ENCODE peak calls at places on chromosomes 11 and 22, in six cellular contexts. B, K, R, Z, F and C are unnamed samples.

GRCh38 chr11:69012092-69013008 is 696 bp downstream of the MRGPRF start:
- DNase-seq in B (peak), K (no peak), R (no peak), Z (peak), F (peak), C (no peak)

GRCh38 chr11:94749367-94749766 is 18.8 kb upstream of the AMOTL1 start:
- DNase-seq in B (no peak), K (no peak), R (no peak), Z (no peak), F (no peak), C (no peak)

GRCh38 chr22:39745789-39746188 is 147.8 kb downstream of the ENTHD1 start:
- DNase-seq in B (no peak), K (no peak), R (no peak), Z (no peak), F (no peak), C (no peak)

GRCh38 chr11:133107753-133108152 is 424.5 kb downstream of the OPCML start:
- DNase-seq in B (no peak), K (no peak), R (no peak), Z (no peak), F (no peak), C (no peak)

GRCh38 chr11:34789196-34789834 is 126.9 kb downstream of the APIP start:
- DNase-seq in B (no peak), K (no peak), R (no peak), Z (peak), F (no peak), C (no peak)

GRCh38 chr22:23066200-23067022 is 3.9 kb upstream of the GNAZ start:
- DNase-seq in B (no peak), K (no peak), R (peak), Z (no peak), F (no peak), C (no peak)

GRCh38 chr11:73972620-73973449 is 9.8 kb downstream of the UCP2 start:
- DNase-seq in B (no peak), K (no peak), R (no peak), Z (no peak), F (no peak), C (no peak)

GRCh38 chr11:75386912-75387311 is 12.4 kb upstream of the RPS3 start:
- DNase-seq in B (no peak), K (no peak), R (no peak), Z (no peak), F (no peak), C (no peak)

GRCh38 chr22:32693102-32693501 is 108.4 kb upstream of the TIMP3 start:
- DNase-seq in B (no peak), K (no peak), R (no peak), Z (no peak), F (no peak), C (no peak)

GRCh38 chr11:121488641-121489040 is 35.9 kb upstream of the SORL1-AS1 start:
- DNase-seq in B (no peak), K (no peak), R (no peak), Z (no peak), F (no peak), C (no peak)

GRCh38 chr11:110971110-110971509 is 258.9 kb upstream of the ARHGAP20 start:
- DNase-seq in B (peak), K (no peak), R (no peak), Z (peak), F (peak), C (no peak)

GRCh38 chr11:73198677-73199076 is 19.4 kb upstream of the P2RY2 start:
- DNase-seq in B (no peak), K (no peak), R (peak), Z (no peak), F (peak), C (no peak)

GRCh38 chr22:30425616-30426394 is at the start of gene MTFP1:
- DNase-seq in B (peak), K (no peak), R (peak), Z (peak), F (peak), C (no peak)

GRCh38 chr11:40140560-40140959 is 1318.9 kb downstream of the LRRC4C start:
- DNase-seq in B (no peak), K (no peak), R (no peak), Z (no peak), F (no peak), C (no peak)

GRCh38 chr11:97956904-97957303 is 1063.8 kb upstream of the CNTN5 start:
- DNase-seq in B (no peak), K (no peak), R (no peak), Z (no peak), F (no peak), C (no peak)

GRCh38 chr22:25067851-25068421 is 115.4 kb downstream of the KIAA1671 start:
- DNase-seq in B (no peak), K (no peak), R (peak), Z (no peak), F (no peak), C (peak)

GRCh38 chr11:64003807-64004589 is 17.8 kb downstream of the OTUB1 start:
- DNase-seq in B (no peak), K (no peak), R (no peak), Z (no peak), F (no peak), C (no peak)

GRCh38 chr22:42179616-42180015 is 49.0 kb upstream of the CYP2D6 start:
- DNase-seq in B (peak), K (peak), R (no peak), Z (peak), F (peak), C (peak)

GRCh38 chr11:16169541-16169940 is 186.8 kb downstream of the SOX6 start:
- DNase-seq in B (no peak), K (no peak), R (no peak), Z (peak), F (peak), C (no peak)

GRCh38 chr22:31585161-31585859 is 76.7 kb downstream of the PISD start:
- DNase-seq in B (peak), K (no peak), R (peak), Z (peak), F (peak), C (peak)

GRCh38 chr11:45988922-45989321 is 66.5 kb downstream of the LARGE2 start:
- DNase-seq in B (no peak), K (no peak), R (no peak), Z (no peak), F (no peak), C (no peak)

GRCh38 chr22:45831394-45831793 is 145.6 kb downstream of the WNT7B start:
- DNase-seq in B (peak), K (no peak), R (no peak), Z (peak), F (peak), C (no peak)

GRCh38 chr11:90243534-90243933 is 20.7 kb upstream of the CHORDC1 start:
- DNase-seq in B (no peak), K (no peak), R (no peak), Z (no peak), F (no peak), C (no peak)

GRCh38 chr11:109236696-109237095 is 185.3 kb upstream of the C11orf87 start:
- DNase-seq in B (peak), K (no peak), R (no peak), Z (no peak), F (peak), C (no peak)

GRCh38 chr11:121566279-121567168 is 113.8 kb upstream of the SORL1-AS1 start:
- DNase-seq in B (no peak), K (no peak), R (no peak), Z (no peak), F (no peak), C (no peak)

GRCh38 chr11:76086713-76087635 is 119.3 kb downstream of the WNT11 start:
- DNase-seq in B (peak), K (peak), R (no peak), Z (peak), F (peak), C (peak)

GRCh38 chr11:78400701-78401100 is 16.9 kb downstream of the GAB2 start:
- DNase-seq in B (no peak), K (no peak), R (no peak), Z (no peak), F (no peak), C (no peak)

GRCh38 chr11:2084721-2085120 is 54.5 kb downstream of the IGF2 start:
- DNase-seq in B (no peak), K (no peak), R (no peak), Z (no peak), F (no peak), C (no peak)

GRCh38 chr11:120224872-120225371 is 14.1 kb downstream of the OAF start:
- DNase-seq in B (no peak), K (no peak), R (no peak), Z (no peak), F (no peak), C (no peak)

GRCh38 chr11:107472966-107473365 is 15.3 kb upstream of the CWF19L2 start:
- DNase-seq in B (no peak), K (no peak), R (no peak), Z (no peak), F (no peak), C (no peak)

GRCh38 chr22:40628354-40629042 is 8.0 kb downstream of the MRTFA start:
- DNase-seq in B (peak), K (no peak), R (no peak), Z (peak), F (peak), C (no peak)

DNA sequence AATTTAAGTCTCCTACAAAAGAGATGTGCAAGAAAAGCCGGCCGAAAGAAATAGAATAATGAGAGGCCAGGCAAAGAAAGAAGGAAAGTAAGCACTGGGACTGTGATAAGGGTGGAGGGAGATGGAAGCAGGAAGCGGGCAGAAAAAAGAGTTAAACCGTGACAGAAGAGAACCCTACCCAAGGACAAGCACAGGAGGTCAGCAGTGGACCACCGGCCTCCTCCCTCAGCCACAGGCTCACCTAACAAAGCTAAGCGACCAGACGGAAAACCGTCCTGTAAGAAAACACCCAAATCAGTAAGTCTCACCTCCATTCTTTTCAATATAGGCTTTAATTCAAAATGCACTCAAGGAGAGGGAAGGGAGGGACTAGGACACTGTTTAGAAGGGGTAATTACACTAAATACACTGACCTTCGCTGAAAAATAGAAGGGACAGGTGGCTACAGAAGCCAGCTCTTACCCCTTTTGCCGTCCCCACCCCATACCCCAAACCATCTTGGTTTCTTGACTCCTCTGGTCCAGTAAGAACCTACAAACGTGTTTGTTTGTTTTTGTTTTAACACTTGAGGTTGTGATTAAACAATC is 1.9 kb downstream of the FAM181B start:
- DNase-seq in B (no peak), K (no peak), R (no peak), Z (no peak), F (no peak), C (no peak)
- H3K4me3 ChIP-seq in B (no peak), K (no peak), R (no peak), Z (no peak), F (no peak), C (no peak)

DNA sequence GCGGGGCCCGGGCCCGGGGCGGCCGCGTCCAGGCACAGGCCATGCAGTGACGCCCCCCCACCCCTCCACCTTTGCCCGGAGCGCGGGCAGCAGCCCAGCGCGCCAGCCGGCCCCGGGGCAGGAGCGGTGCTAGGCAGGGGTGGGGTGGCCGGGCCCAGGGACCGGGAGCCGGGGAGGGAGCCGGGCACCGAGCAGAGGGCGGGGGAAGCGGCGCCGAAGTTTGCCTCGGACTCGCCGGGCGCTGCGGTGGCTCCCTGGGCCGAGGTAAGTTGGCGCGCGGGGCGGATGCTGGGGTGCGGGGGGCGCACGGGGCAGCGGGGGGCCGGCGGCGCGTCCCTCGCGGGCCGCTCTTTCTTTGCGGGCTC is 332 bp downstream of the TEAD1 start:
- DNase-seq in B (no peak), K (no peak), R (no peak), Z (no peak), F (no peak), C (no peak)
- H3K4me3 ChIP-seq in B (peak), K (peak), R (no peak), Z (peak), F (peak), C (peak)

DNA sequence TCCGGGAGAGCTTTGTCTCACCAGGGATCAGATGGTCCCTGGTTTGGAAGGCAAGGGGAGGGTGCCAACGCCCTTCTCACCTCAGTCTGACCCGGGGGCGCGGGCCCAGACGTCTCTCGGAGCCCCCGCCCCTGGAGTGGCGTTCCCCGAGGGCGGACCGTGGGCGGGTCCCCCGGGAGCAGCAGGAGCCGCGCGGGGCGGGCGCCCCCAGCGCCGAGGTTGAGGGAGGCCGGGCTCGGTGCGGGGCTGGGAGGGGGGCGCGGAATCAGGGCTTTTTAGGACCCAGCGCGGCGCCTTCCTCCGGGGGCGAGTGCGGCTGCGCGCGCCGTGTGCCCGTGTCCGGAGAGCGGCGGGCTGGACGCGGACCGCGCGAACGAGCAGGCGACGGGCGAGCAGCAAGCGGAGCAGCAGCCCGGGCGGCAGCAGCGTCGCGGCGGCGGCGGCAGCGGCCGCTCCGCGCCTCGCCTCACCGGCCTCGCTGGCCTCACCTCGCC is at the start of gene KCNC1:
- DNase-seq in B (peak), K (no peak), R (no peak), Z (peak), F (peak), C (no peak)
- H3K4me3 ChIP-seq in B (no peak), K (peak), R (no peak), Z (peak), F (peak), C (peak)

GRCh38 chr11:118895093-118896039 is 11.7 kb downstream of the CXCR5 start:
- DNase-seq in B (no peak), K (no peak), R (peak), Z (no peak), F (no peak), C (no peak)
- H3K4me3 ChIP-seq in B (no peak), K (no peak), R (peak), Z (no peak), F (no peak), C (no peak)

GRCh38 chr11:125901872-125902271 is 1.1 kb downstream of the PUS3 start:
- DNase-seq in B (no peak), K (no peak), R (no peak), Z (no peak), F (no peak), C (no peak)
- H3K4me3 ChIP-seq in B (no peak), K (peak), R (no peak), Z (no peak), F (peak), C (peak)

GRCh38 chr11:47593934-47594855 is at the start of gene C1QTNF4:
- DNase-seq in B (no peak), K (no peak), R (no peak), Z (no peak), F (no peak), C (no peak)
- H3K4me3 ChIP-seq in B (no peak), K (peak), R (no peak), Z (peak), F (peak), C (peak)